ENCODE peak calls at places on chromosomes 7 and 10, in four cellular contexts. One of them, this sample, is unnamed.

GRCh38 chr7:15085361-15085760 is 182.8 kb upstream of the DGKB start:
- DNase-seq in activated CD4-positive, alpha-beta T cell treated with anti-CD3 and anti-CD28 coated beads for 1 hour: no peak
- DNase-seq in A549: no peak
- DNase-seq in endothelial cell of umbilical vein: no peak
- DNase-seq in this sample: no peak

GRCh38 chr10:100817268-100817839 is 72.0 kb downstream of the PAX2 start:
- DNase-seq in activated CD4-positive, alpha-beta T cell treated with anti-CD3 and anti-CD28 coated beads for 1 hour: no peak
- DNase-seq in A549: no peak
- DNase-seq in endothelial cell of umbilical vein: no peak
- DNase-seq in this sample: no peak

GRCh38 chr7:88985309-88985708 is 189.8 kb upstream of the TEX47 start:
- DNase-seq in A549: no peak
- DNase-seq in endothelial cell of umbilical vein: no peak
- DNase-seq in activated CD4-positive, alpha-beta T cell treated with anti-CD3 and anti-CD28 coated beads for 1 hour: no peak
- DNase-seq in this sample: no peak

GRCh38 chr10:89665302-89665701 is 20.3 kb upstream of the PANK1 start:
- DNase-seq in A549: no peak
- DNase-seq in endothelial cell of umbilical vein: no peak
- DNase-seq in activated CD4-positive, alpha-beta T cell treated with anti-CD3 and anti-CD28 coated beads for 1 hour: no peak
- DNase-seq in this sample: no peak

GRCh38 chr10:28969413-28969812 is 292.1 kb downstream of the BAMBI start:
- DNase-seq in A549: no peak
- DNase-seq in endothelial cell of umbilical vein: no peak
- DNase-seq in activated CD4-positive, alpha-beta T cell treated with anti-CD3 and anti-CD28 coated beads for 1 hour: no peak
- DNase-seq in this sample: no peak

GRCh38 chr7:93016085-93016471 is 101.7 kb downstream of the SAMD9 start:
- DNase-seq in endothelial cell of umbilical vein: peak
- DNase-seq in A549: no peak
- DNase-seq in activated CD4-positive, alpha-beta T cell treated with anti-CD3 and anti-CD28 coated beads for 1 hour: no peak
- DNase-seq in this sample: no peak

GRCh38 chr7:42650701-42651100 is 261.2 kb downstream of the C7orf25 start:
- DNase-seq in activated CD4-positive, alpha-beta T cell treated with anti-CD3 and anti-CD28 coated beads for 1 hour: no peak
- DNase-seq in A549: no peak
- DNase-seq in endothelial cell of umbilical vein: no peak
- DNase-seq in this sample: no peak

GRCh38 chr10:74923556-74923955 is 97.2 kb downstream of the KAT6B start:
- DNase-seq in endothelial cell of umbilical vein: peak
- DNase-seq in activated CD4-positive, alpha-beta T cell treated with anti-CD3 and anti-CD28 coated beads for 1 hour: no peak
- DNase-seq in A549: no peak
- DNase-seq in this sample: peak

GRCh38 chr7:127888411-127888810 is 142.8 kb downstream of the LRRC4 start:
- DNase-seq in activated CD4-positive, alpha-beta T cell treated with anti-CD3 and anti-CD28 coated beads for 1 hour: no peak
- DNase-seq in endothelial cell of umbilical vein: peak
- DNase-seq in A549: no peak
- DNase-seq in this sample: no peak

GRCh38 chr10:116536810-116537209 is 8.9 kb upstream of the PNLIP start:
- DNase-seq in activated CD4-positive, alpha-beta T cell treated with anti-CD3 and anti-CD28 coated beads for 1 hour: no peak
- DNase-seq in endothelial cell of umbilical vein: no peak
- DNase-seq in A549: no peak
- DNase-seq in this sample: no peak

GRCh38 chr10:32263300-32263699 is 83.7 kb downstream of the EPC1 start:
- DNase-seq in activated CD4-positive, alpha-beta T cell treated with anti-CD3 and anti-CD28 coated beads for 1 hour: no peak
- DNase-seq in endothelial cell of umbilical vein: peak
- DNase-seq in A549: no peak
- DNase-seq in this sample: no peak

GRCh38 chr7:103867874-103868273 is 121.6 kb downstream of the RELN start:
- DNase-seq in activated CD4-positive, alpha-beta T cell treated with anti-CD3 and anti-CD28 coated beads for 1 hour: no peak
- DNase-seq in A549: no peak
- DNase-seq in endothelial cell of umbilical vein: no peak
- DNase-seq in this sample: no peak

GRCh38 chr10:121078672-121079102 is 227.5 kb downstream of the WDR11 start:
- DNase-seq in activated CD4-positive, alpha-beta T cell treated with anti-CD3 and anti-CD28 coated beads for 1 hour: no peak
- DNase-seq in A549: no peak
- DNase-seq in endothelial cell of umbilical vein: no peak
- DNase-seq in this sample: no peak

GRCh38 chr10:84292502-84292901 is 35.9 kb upstream of the CCSER2 start:
- DNase-seq in A549: no peak
- DNase-seq in activated CD4-positive, alpha-beta T cell treated with anti-CD3 and anti-CD28 coated beads for 1 hour: no peak
- DNase-seq in endothelial cell of umbilical vein: no peak
- DNase-seq in this sample: no peak

GRCh38 chr10:128210215-128211063 is 84.2 kb upstream of the MKI67 start:
- DNase-seq in endothelial cell of umbilical vein: peak
- DNase-seq in A549: peak
- DNase-seq in activated CD4-positive, alpha-beta T cell treated with anti-CD3 and anti-CD28 coated beads for 1 hour: peak
- DNase-seq in this sample: peak